ENCODE peak calls at places on chromosomes 12 and 14, in seven cellular contexts. K, R, P, L, G, F and Y are unnamed samples.

GRCh38 chr14:77638738-77639137 is 22.3 kb upstream of the SPTLC2 start:
- DNase-seq in K (no peak), R (no peak), P (no peak), L (no peak), G (no peak), F (no peak), Y (no peak)

GRCh38 chr12:93946542-93947150 is 201.7 kb upstream of the PLXNC1 start:
- DNase-seq in K (no peak), R (no peak), P (no peak), L (no peak), G (no peak), F (no peak), Y (no peak)

GRCh38 chr14:55074662-55075061 is 23.2 kb downstream of the MAPK1IP1L start:
- DNase-seq in K (no peak), R (no peak), P (no peak), L (no peak), G (no peak), F (no peak), Y (no peak)

GRCh38 chr12:93838180-93838579 is 161.0 kb downstream of the CRADD start:
- DNase-seq in K (no peak), R (no peak), P (no peak), L (no peak), G (peak; percentile 41), F (no peak), Y (no peak)

GRCh38 chr14:52111583-52111982 is 42.7 kb upstream of the NID2 start:
- DNase-seq in K (no peak), R (no peak), P (no peak), L (no peak), G (no peak), F (no peak), Y (no peak)

GRCh38 chr12:47038270-47038748 is 41.1 kb upstream of the PCED1B start:
- DNase-seq in K (no peak), R (no peak), P (no peak), L (no peak), G (no peak), F (no peak), Y (no peak)

GRCh38 chr14:90491221-90491867 is 94.5 kb downstream of the CALM1 start:
- DNase-seq in K (peak; percentile 73), R (no peak), P (peak; percentile 45), L (peak; percentile 23), G (no peak), F (peak; percentile 96), Y (peak; percentile 73)

GRCh38 chr12:31874961-31875608 is 84.1 kb upstream of the RESF1 start:
- DNase-seq in K (peak; percentile 41), R (peak; percentile 50), P (peak; percentile 30), L (no peak), G (peak; percentile 78), F (peak; percentile 58), Y (no peak)

GRCh38 chr14:36604757-36605505 is 22.5 kb upstream of the NKX2-8 start:
- DNase-seq in K (no peak), R (no peak), P (no peak), L (peak; percentile 53), G (peak; percentile 54), F (no peak), Y (no peak)

GRCh38 chr12:88334271-88334670 is 192.2 kb downstream of the TMTC3 start:
- DNase-seq in K (no peak), R (no peak), P (no peak), L (no peak), G (no peak), F (peak; percentile 36), Y (no peak)

GRCh38 chr12:52380271-52380694 is 5.2 kb downstream of the KRT84 start:
- DNase-seq in K (no peak), R (no peak), P (no peak), L (peak; percentile 27), G (peak; percentile 50), F (no peak), Y (no peak)

GRCh38 chr12:117408161-117408791 is 46.9 kb upstream of the NOS1 start:
- DNase-seq in K (no peak), R (no peak), P (no peak), L (no peak), G (peak; percentile 76), F (no peak), Y (no peak)

GRCh38 chr12:9349888-9350885 is 142.0 kb upstream of the PZP start:
- DNase-seq in K (no peak), R (no peak), P (no peak), L (no peak), G (no peak), F (peak; percentile 73), Y (no peak)

GRCh38 chr14:92473947-92474535 is 39.5 kb upstream of the RIN3 start:
- DNase-seq in K (no peak), R (no peak), P (no peak), L (no peak), G (no peak), F (no peak), Y (peak; percentile 48)

GRCh38 chr12:83843531-83843930 is 1069.1 kb downstream of the SLC6A15 start:
- DNase-seq in K (no peak), R (no peak), P (no peak), L (no peak), G (no peak), F (no peak), Y (no peak)

GRCh38 chr12:72307229-72307628 is 35.1 kb downstream of the TRHDE start:
- DNase-seq in K (no peak), R (no peak), P (no peak), L (no peak), G (no peak), F (no peak), Y (no peak)

GRCh38 chr14:67495827-67496226 is 7.3 kb upstream of the TMEM229B start:
- DNase-seq in K (no peak), R (no peak), P (no peak), L (no peak), G (no peak), F (no peak), Y (no peak)
- TF ChIP-seq CTCF in K (no peak), R (no peak), P (no peak), L (no peak), G (no peak), F (no peak), Y (no peak)

DNA sequence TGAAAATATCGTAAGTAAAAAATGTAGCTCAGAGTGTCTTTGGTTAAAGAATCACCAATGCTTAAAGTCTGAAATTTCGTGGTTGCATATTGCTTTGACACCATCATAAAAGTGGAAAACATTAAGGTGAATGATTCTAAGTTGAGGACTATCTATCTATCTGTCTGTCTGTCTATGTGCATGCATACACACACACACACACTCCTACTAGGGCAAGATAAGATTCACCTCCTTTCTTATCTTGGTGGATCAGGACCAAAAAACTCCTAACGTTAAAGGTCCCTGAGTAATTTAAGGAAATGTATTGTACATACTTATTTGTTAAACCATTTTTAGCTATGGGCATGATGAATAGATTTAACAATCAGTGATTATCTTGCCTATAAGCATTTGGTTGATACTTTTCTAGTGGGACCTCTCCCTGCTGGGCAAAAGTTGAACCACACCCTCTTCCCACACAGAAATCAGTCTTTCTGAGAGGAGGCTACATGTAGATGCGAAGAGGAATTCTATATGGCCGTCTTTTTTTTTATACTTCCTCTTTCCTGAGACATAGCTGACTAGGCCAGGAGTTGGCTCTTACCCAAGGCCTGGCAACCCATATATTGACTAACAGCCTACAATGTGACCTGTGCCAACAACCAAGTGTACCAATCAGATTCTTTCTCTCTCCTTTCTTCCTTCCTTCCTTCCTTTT is 19.3 kb upstream of the LLPH start:
- DNase-seq in K (no peak), R (no peak), P (no peak), L (no peak), G (peak; percentile 65), F (no peak), Y (no peak)
- TF ChIP-seq CTCF in K (no peak), R (no peak), P (no peak), L (peak; percentile 43), G (peak; percentile 42), F (no peak), Y (peak; percentile 59)

DNA sequence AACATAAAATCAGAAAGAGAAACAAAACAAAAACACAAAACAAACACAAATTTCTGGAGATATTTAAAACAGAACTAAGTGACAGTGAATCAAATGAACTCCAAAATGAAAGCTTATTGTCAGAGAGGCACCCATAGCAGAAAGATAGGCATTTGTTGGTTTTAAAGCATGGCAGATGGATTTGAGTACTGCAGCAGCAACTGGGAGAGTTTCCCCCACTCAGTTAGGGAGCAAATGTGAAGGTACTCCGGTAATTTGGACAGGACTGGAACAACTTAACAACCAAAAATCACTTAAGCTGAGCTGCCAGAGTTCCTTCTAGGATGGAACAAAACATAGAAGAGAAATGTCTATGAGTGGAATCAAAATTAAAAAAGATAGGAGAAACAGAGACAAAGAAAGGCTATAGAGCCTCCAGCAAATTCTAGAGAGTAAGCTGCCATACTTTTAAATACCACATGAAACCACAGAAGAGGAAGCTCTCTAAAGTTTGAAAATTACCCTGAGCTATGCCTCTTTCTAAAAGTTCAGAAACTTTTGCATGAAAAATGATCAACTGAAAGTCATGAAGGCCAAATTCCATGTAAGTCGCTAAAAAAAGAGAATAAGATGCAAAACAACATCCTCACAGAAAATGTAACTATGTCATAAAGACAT is 1248.3 kb upstream of the USP15 start:
- DNase-seq in K (no peak), R (no peak), P (no peak), L (no peak), G (no peak), F (no peak), Y (no peak)
- TF ChIP-seq CTCF in K (no peak), R (no peak), P (no peak), L (no peak), G (no peak), F (no peak), Y (no peak)

GRCh38 chr14:60722836-60723217 is 1.3 kb downstream of the SIX4 start:
- DNase-seq in K (peak; percentile 40), R (no peak), P (no peak), L (no peak), G (peak; percentile 23), F (no peak), Y (no peak)

GRCh38 chr14:60722163-60722835 is 1.9 kb downstream of the SIX4 start:
- DNase-seq in K (peak; percentile 30), R (no peak), P (no peak), L (peak; percentile 43), G (no peak), F (peak; percentile 53), Y (peak; percentile 80)

GRCh38 chr14:60720391-60720790 is 3.8 kb downstream of the SIX4 start:
- DNase-seq in K (no peak), R (no peak), P (no peak), L (no peak), G (no peak), F (no peak), Y (no peak)

GRCh38 chr14:60720962-60721330 is 3.2 kb downstream of the SIX4 start:
- DNase-seq in K (no peak), R (no peak), P (no peak), L (no peak), G (no peak), F (no peak), Y (no peak)

DNA sequence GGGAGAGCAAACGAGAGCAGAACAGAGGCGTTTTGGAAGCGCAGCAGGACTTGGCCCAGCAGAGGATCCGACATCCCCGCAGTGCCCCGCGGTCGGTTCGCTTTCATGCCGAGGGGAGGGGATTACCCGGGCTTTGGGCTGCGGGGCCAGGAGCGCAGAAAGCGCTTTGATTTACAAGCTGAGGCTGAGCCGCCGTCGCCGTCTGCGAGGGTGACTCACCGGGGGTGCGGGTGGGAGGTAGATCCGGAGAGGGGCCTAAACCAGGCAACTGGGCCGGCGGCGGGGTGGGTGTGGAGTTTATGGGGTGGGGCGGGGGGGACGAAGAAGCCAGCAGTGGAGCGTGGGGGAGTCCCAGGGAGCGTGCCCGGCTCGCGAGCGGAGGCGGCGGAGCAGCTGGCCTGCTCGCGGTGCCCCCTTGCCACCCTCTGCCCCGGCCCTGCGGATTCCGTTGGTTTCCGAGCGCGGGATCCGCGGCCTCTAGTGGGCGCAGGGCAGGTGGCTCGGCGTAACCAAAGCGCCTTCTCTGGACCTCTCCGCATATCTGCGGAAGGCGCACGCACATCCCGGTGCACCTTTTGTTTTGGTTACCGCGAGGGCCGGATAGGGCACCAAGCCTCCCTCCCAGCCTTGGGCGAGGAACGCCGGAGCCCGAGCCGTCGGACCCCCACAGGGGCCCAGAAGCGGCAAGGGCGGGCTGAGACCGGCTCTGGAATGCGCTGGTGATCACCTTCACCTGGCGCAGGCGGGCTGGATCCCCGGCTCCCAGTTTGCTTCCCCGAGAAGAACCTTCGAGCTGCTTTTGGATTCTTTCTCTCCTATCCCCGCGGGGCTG is 2.6 kb downstream of the SIX4 start:
- DNase-seq in K (peak; percentile 67), R (peak; percentile 38), P (no peak), L (peak; percentile 33), G (peak; percentile 33), F (peak; percentile 66), Y (peak; percentile 77)
- TF ChIP-seq CTCF in K (peak; percentile 47), R (no peak), P (peak; percentile 57), L (peak; percentile 49), G (peak; percentile 36), F (no peak), Y (peak; percentile 58)